ENCODE peak calls at places on chromosomes 3 and 15, in six cellular contexts. I, C, E, P, Y and O are unnamed samples.

GRCh38 chr3:174874258-174874657 is 15.1 kb downstream of the NAALADL2 start:
- DNase-seq in C (no peak), Y (peak), I (no peak), P (no peak), E (no peak), O (no peak)

GRCh38 chr3:196198771-196199753 is 12.1 kb downstream of the ZDHHC19 start:
- DNase-seq in Y (peak), I (no peak), P (no peak), C (no peak), E (no peak), O (no peak)

GRCh38 chr3:54999159-54999558 is 71.3 kb upstream of the LRTM1 start:
- DNase-seq in C (peak), Y (no peak), P (no peak), E (peak), I (no peak), O (peak)

GRCh38 chr3:127073931-127074820 is 91.3 kb downstream of the PLXNA1 start:
- DNase-seq in P (no peak), E (no peak), C (peak), Y (no peak), I (no peak), O (no peak)

GRCh38 chr3:114551770-114552526 is 258.1 kb downstream of the TIGIT start:
- DNase-seq in C (peak), E (no peak), P (no peak), Y (no peak), I (no peak), O (peak)

GRCh38 chr15:40344631-40345120 is 3.9 kb upstream of the CCDC9B start:
- DNase-seq in P (peak), C (peak), Y (peak), I (no peak), E (peak), O (no peak)

GRCh38 chr15:85354432-85354831 is 26.0 kb upstream of the AKAP13 start:
- DNase-seq in P (no peak), Y (no peak), I (no peak), E (peak), C (peak), O (no peak)

GRCh38 chr3:45003859-45004258 is 22.2 kb upstream of the CLEC3B start:
- DNase-seq in Y (no peak), I (no peak), P (no peak), E (no peak), C (no peak), O (no peak)

GRCh38 chr3:10744098-10744465 is 71.9 kb upstream of the SLC6A11 start:
- DNase-seq in E (peak), C (no peak), I (no peak), Y (peak), P (no peak), O (no peak)

GRCh38 chr3:16171009-16171408 is 3.5 kb upstream of the GALNT15 start:
- DNase-seq in Y (peak), P (no peak), I (no peak), C (peak), E (no peak), O (no peak)

GRCh38 chr3:53196575-53197407 is 35.8 kb downstream of the PRKCD start:
- DNase-seq in Y (no peak), P (no peak), I (peak), C (peak), E (no peak), O (no peak)

GRCh38 chr3:133376805-133377204 is 23.1 kb upstream of the BFSP2 start:
- DNase-seq in Y (no peak), E (no peak), P (no peak), I (no peak), C (peak), O (no peak)

GRCh38 chr3:64539451-64540196 is 148.2 kb downstream of the ADAMTS9 start:
- DNase-seq in E (no peak), I (no peak), Y (no peak), P (no peak), C (no peak), O (peak)